ENCODE peak calls at places on chromosomes 6 and 20, in ten cellular contexts. One of them, this sample, is unnamed.
A peak's percentile ranks its signal among the peaks of the same experiment; 100 is the strongest.

GRCh38 chr6:145043926-145044500 is 691.3 kb downstream of the EPM2A start:
- DNase-seq in WTC11: no peak
- DNase-seq in endothelial cell: no peak
- DNase-seq in astrocyte of the spinal cord: no peak
- DNase-seq in CD4-positive, alpha-beta T cell: no peak
- DNase-seq in WERI-Rb-1: no peak
- DNase-seq in tibial artery: no peak
- DNase-seq in fibroblast of the aortic adventitia: no peak
- DNase-seq in PC-3: no peak
- DNase-seq in left ventricle myocardium inferior: no peak
- DNase-seq in this sample: no peak

GRCh38 chr6:165950316-165950715 is 217.3 kb downstream of the TBXT start:
- DNase-seq in PC-3: no peak
- DNase-seq in fibroblast of the aortic adventitia: no peak
- DNase-seq in WTC11: no peak
- DNase-seq in astrocyte of the spinal cord: no peak
- DNase-seq in CD4-positive, alpha-beta T cell: no peak
- DNase-seq in left ventricle myocardium inferior: no peak
- DNase-seq in tibial artery: no peak
- DNase-seq in WERI-Rb-1: no peak
- DNase-seq in endothelial cell: no peak
- DNase-seq in this sample: no peak

GRCh38 chr6:74248966-74249365 is 553.0 kb downstream of the CD109 start:
- DNase-seq in fibroblast of the aortic adventitia: no peak
- DNase-seq in tibial artery: no peak
- DNase-seq in left ventricle myocardium inferior: no peak
- DNase-seq in astrocyte of the spinal cord: no peak
- DNase-seq in WERI-Rb-1: no peak
- DNase-seq in WTC11: no peak
- DNase-seq in endothelial cell: no peak
- DNase-seq in PC-3: peak; percentile 19
- DNase-seq in CD4-positive, alpha-beta T cell: no peak
- DNase-seq in this sample: no peak

GRCh38 chr6:32989375-32989774 is 20.0 kb downstream of the HLA-DOA start:
- DNase-seq in fibroblast of the aortic adventitia: no peak
- DNase-seq in WERI-Rb-1: no peak
- DNase-seq in endothelial cell: no peak
- DNase-seq in astrocyte of the spinal cord: no peak
- DNase-seq in PC-3: peak; percentile 32
- DNase-seq in WTC11: no peak
- DNase-seq in tibial artery: no peak
- DNase-seq in left ventricle myocardium inferior: no peak
- DNase-seq in CD4-positive, alpha-beta T cell: no peak
- DNase-seq in this sample: no peak

GRCh38 chr6:52407467-52407866 is 12.7 kb upstream of the EFHC1 start:
- DNase-seq in left ventricle myocardium inferior: no peak
- DNase-seq in endothelial cell: peak; percentile 22
- DNase-seq in CD4-positive, alpha-beta T cell: no peak
- DNase-seq in tibial artery: no peak
- DNase-seq in PC-3: peak; percentile 79
- DNase-seq in fibroblast of the aortic adventitia: peak; percentile 73
- DNase-seq in WERI-Rb-1: peak; percentile 49
- DNase-seq in WTC11: no peak
- DNase-seq in astrocyte of the spinal cord: peak; percentile 51
- DNase-seq in this sample: no peak

GRCh38 chr6:111949546-111949945 is 76.3 kb upstream of the FYN start:
- DNase-seq in PC-3: no peak
- DNase-seq in WTC11: no peak
- DNase-seq in WERI-Rb-1: no peak
- DNase-seq in endothelial cell: no peak
- DNase-seq in CD4-positive, alpha-beta T cell: no peak
- DNase-seq in fibroblast of the aortic adventitia: no peak
- DNase-seq in tibial artery: no peak
- DNase-seq in left ventricle myocardium inferior: no peak
- DNase-seq in astrocyte of the spinal cord: no peak
- DNase-seq in this sample: no peak

GRCh38 chr20:33407251-33407650 is 5.9 kb upstream of the CDK5RAP1 start:
- DNase-seq in WTC11: no peak
- DNase-seq in CD4-positive, alpha-beta T cell: no peak
- DNase-seq in WERI-Rb-1: no peak
- DNase-seq in left ventricle myocardium inferior: no peak
- DNase-seq in astrocyte of the spinal cord: peak; percentile 42
- DNase-seq in fibroblast of the aortic adventitia: peak; percentile 12
- DNase-seq in PC-3: peak; percentile 20
- DNase-seq in tibial artery: no peak
- DNase-seq in endothelial cell: no peak
- DNase-seq in this sample: no peak

GRCh38 chr6:3796396-3796795 is 44.9 kb upstream of the PXDC1 start:
- DNase-seq in WTC11: no peak
- DNase-seq in CD4-positive, alpha-beta T cell: no peak
- DNase-seq in left ventricle myocardium inferior: peak; percentile 46
- DNase-seq in endothelial cell: peak; percentile 28
- DNase-seq in PC-3: no peak
- DNase-seq in astrocyte of the spinal cord: no peak
- DNase-seq in tibial artery: no peak
- DNase-seq in fibroblast of the aortic adventitia: no peak
- DNase-seq in WERI-Rb-1: no peak
- DNase-seq in this sample: no peak

GRCh38 chr20:53037621-53038020 is 65.5 kb downstream of the TSHZ2 start:
- DNase-seq in fibroblast of the aortic adventitia: no peak
- DNase-seq in endothelial cell: no peak
- DNase-seq in WERI-Rb-1: no peak
- DNase-seq in PC-3: no peak
- DNase-seq in tibial artery: no peak
- DNase-seq in left ventricle myocardium inferior: no peak
- DNase-seq in WTC11: no peak
- DNase-seq in CD4-positive, alpha-beta T cell: no peak
- DNase-seq in astrocyte of the spinal cord: no peak
- DNase-seq in this sample: no peak

GRCh38 chr6:157981395-157982296 is at the start of gene SYNJ2:
- DNase-seq in CD4-positive, alpha-beta T cell: peak; percentile 82
- DNase-seq in endothelial cell: peak; percentile 87
- DNase-seq in tibial artery: peak; percentile 90
- DNase-seq in left ventricle myocardium inferior: peak; percentile 78
- DNase-seq in fibroblast of the aortic adventitia: peak; percentile 66
- DNase-seq in WTC11: peak; percentile 75
- DNase-seq in PC-3: peak; percentile 72
- DNase-seq in astrocyte of the spinal cord: peak; percentile 78
- DNase-seq in WERI-Rb-1: peak; percentile 84
- DNase-seq in this sample: peak; percentile 75

GRCh38 chr20:17343631-17344447 is 117.0 kb downstream of the PCSK2 start:
- DNase-seq in left ventricle myocardium inferior: no peak
- DNase-seq in CD4-positive, alpha-beta T cell: no peak
- DNase-seq in fibroblast of the aortic adventitia: no peak
- DNase-seq in WTC11: no peak
- DNase-seq in PC-3: no peak
- DNase-seq in WERI-Rb-1: peak; percentile 67
- DNase-seq in tibial artery: no peak
- DNase-seq in astrocyte of the spinal cord: no peak
- DNase-seq in endothelial cell: no peak
- DNase-seq in this sample: no peak

GRCh38 chr20:37994512-37994911 is 38.7 kb downstream of the TTI1 start:
- DNase-seq in left ventricle myocardium inferior: no peak
- DNase-seq in fibroblast of the aortic adventitia: no peak
- DNase-seq in endothelial cell: no peak
- DNase-seq in PC-3: peak; percentile 94
- DNase-seq in WTC11: no peak
- DNase-seq in tibial artery: no peak
- DNase-seq in WERI-Rb-1: no peak
- DNase-seq in astrocyte of the spinal cord: peak; percentile 82
- DNase-seq in CD4-positive, alpha-beta T cell: no peak
- DNase-seq in this sample: no peak

GRCh38 chr6:44342489-44342888 is at the start of gene SPATS1:
- DNase-seq in WERI-Rb-1: no peak
- DNase-seq in PC-3: no peak
- DNase-seq in tibial artery: no peak
- DNase-seq in fibroblast of the aortic adventitia: no peak
- DNase-seq in left ventricle myocardium inferior: peak; percentile 26
- DNase-seq in astrocyte of the spinal cord: no peak
- DNase-seq in endothelial cell: peak; percentile 25
- DNase-seq in WTC11: peak; percentile 71
- DNase-seq in CD4-positive, alpha-beta T cell: no peak
- DNase-seq in this sample: no peak

GRCh38 chr20:2038161-2038560 is 44.3 kb upstream of the PDYN start:
- DNase-seq in PC-3: no peak
- DNase-seq in CD4-positive, alpha-beta T cell: no peak
- DNase-seq in WERI-Rb-1: no peak
- DNase-seq in WTC11: no peak
- DNase-seq in fibroblast of the aortic adventitia: no peak
- DNase-seq in endothelial cell: no peak
- DNase-seq in left ventricle myocardium inferior: no peak
- DNase-seq in astrocyte of the spinal cord: no peak
- DNase-seq in tibial artery: no peak
- DNase-seq in this sample: no peak

DNA sequence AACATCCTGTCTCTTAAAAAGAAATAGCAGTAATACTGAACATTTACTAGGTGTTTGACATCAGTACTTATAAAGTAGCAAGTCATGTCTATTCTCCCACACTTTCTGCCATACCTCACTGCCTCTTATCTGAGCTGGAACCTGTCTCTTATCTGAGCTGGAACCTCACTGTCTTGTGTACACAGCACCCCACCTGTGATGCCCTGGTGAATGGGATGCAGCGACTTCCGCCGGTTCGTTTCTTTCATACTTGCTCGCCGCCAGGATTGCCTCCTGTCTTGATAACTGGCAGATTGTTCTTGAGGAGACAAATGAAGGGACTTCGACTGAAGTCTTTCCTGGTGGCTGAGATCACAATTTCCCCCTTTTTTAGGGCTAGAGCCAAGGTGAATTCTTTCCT is 2.9 kb downstream of the DSN1 start:
- DNase-seq in endothelial cell: no peak
- DNase-seq in WERI-Rb-1: no peak
- DNase-seq in tibial artery: peak; percentile 20
- DNase-seq in astrocyte of the spinal cord: no peak
- DNase-seq in fibroblast of the aortic adventitia: no peak
- DNase-seq in PC-3: no peak
- DNase-seq in WTC11: no peak
- DNase-seq in CD4-positive, alpha-beta T cell: no peak
- DNase-seq in left ventricle myocardium inferior: no peak
- DNase-seq in this sample: no peak
- TF ChIP-seq CTCF in endothelial cell: no peak
- TF ChIP-seq CTCF in WERI-Rb-1: no peak
- TF ChIP-seq CTCF in tibial artery: no peak
- TF ChIP-seq CTCF in astrocyte of the spinal cord: no peak
- TF ChIP-seq CTCF in fibroblast of the aortic adventitia: no peak
- TF ChIP-seq CTCF in PC-3: no peak
- TF ChIP-seq CTCF in WTC11: no peak
- TF ChIP-seq CTCF in CD4-positive, alpha-beta T cell: no peak
- TF ChIP-seq CTCF in left ventricle myocardium inferior: no peak
- TF ChIP-seq CTCF in this sample: no peak

DNA sequence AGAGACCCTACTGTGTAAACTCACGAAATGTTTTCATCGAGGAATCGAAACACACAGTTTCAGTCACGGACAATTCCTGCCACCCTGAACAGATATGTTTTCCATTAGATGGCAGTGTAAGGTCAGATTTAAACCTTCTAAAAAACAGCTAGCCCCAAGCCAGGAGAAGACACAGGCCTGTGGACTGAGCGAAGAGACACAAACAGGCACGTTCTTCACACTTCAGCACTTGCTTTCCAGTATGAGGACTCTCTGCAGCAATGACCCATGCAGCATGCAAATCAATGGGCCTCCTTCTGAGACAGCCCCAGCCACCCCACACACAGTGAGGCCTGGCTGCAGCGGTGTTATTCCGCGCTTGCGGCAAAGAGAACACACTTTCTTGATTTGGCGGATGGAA is 31.9 kb downstream of the HUS1B start:
- DNase-seq in WTC11: no peak
- DNase-seq in endothelial cell: no peak
- DNase-seq in CD4-positive, alpha-beta T cell: no peak
- DNase-seq in astrocyte of the spinal cord: peak; percentile 40
- DNase-seq in tibial artery: no peak
- DNase-seq in WERI-Rb-1: no peak
- DNase-seq in left ventricle myocardium inferior: no peak
- DNase-seq in fibroblast of the aortic adventitia: peak; percentile 51
- DNase-seq in PC-3: peak; percentile 9
- DNase-seq in this sample: no peak
- TF ChIP-seq CTCF in WTC11: no peak
- TF ChIP-seq CTCF in endothelial cell: no peak
- TF ChIP-seq CTCF in CD4-positive, alpha-beta T cell: no peak
- TF ChIP-seq CTCF in astrocyte of the spinal cord: peak; percentile 31
- TF ChIP-seq CTCF in tibial artery: no peak
- TF ChIP-seq CTCF in WERI-Rb-1: peak; percentile 22
- TF ChIP-seq CTCF in left ventricle myocardium inferior: peak; percentile 50
- TF ChIP-seq CTCF in fibroblast of the aortic adventitia: peak; percentile 30
- TF ChIP-seq CTCF in PC-3: peak; percentile 39
- TF ChIP-seq CTCF in this sample: no peak

DNA sequence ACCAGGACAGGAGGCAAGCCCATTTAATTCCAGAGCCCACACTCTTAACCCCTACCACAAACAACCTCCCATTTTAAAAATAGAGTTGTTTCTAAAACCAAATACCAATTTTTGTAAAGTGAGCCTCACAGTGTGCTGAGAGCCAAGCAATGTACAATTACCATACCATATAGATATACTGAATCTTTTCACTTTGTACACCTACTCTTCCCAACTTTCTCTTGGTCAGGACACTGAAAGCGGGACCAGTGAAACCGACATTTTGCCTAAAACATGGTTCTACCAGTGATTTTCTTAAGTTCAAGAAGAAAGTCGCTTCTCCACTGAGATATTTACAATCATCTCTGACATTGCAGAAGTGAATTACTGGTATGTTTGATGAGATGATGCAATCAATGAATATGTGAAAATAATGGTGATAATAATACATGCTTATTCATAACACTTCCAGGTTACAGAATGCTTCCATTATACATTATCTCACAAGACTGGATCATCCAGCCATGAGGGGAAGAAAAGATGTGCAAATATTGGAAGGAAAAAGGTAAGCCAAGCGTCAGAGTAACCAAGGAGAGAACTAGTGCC is 74.1 kb downstream of the HIVEP2 start:
- DNase-seq in PC-3: no peak
- DNase-seq in CD4-positive, alpha-beta T cell: no peak
- DNase-seq in WERI-Rb-1: no peak
- DNase-seq in endothelial cell: no peak
- DNase-seq in fibroblast of the aortic adventitia: peak; percentile 15
- DNase-seq in tibial artery: no peak
- DNase-seq in WTC11: no peak
- DNase-seq in left ventricle myocardium inferior: no peak
- DNase-seq in astrocyte of the spinal cord: no peak
- DNase-seq in this sample: no peak
- TF ChIP-seq CTCF in PC-3: no peak
- TF ChIP-seq CTCF in CD4-positive, alpha-beta T cell: no peak
- TF ChIP-seq CTCF in WERI-Rb-1: no peak
- TF ChIP-seq CTCF in endothelial cell: no peak
- TF ChIP-seq CTCF in fibroblast of the aortic adventitia: no peak
- TF ChIP-seq CTCF in tibial artery: no peak
- TF ChIP-seq CTCF in WTC11: no peak
- TF ChIP-seq CTCF in left ventricle myocardium inferior: no peak
- TF ChIP-seq CTCF in astrocyte of the spinal cord: no peak
- TF ChIP-seq CTCF in this sample: no peak

DNA sequence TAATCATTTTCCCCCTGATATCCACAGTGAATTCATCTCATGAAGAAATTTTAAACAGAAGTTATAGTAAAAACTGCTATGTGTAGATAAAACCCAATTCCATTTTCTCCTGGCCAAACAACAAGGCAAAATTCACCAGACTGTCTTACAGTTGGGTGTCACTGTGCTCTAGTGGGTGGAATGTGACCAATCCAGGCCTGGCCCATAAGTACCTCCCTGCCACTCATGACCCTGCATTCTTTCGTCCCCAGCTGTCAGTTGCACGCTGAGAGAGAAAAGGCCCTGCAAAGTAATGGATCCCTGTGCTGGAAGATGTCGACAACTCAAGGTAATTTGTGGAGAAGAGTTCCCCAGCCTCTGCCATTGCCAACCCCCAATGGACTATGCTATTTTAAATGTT is 92.7 kb upstream of the NRSN1 start:
- DNase-seq in astrocyte of the spinal cord: no peak
- DNase-seq in WERI-Rb-1: no peak
- DNase-seq in fibroblast of the aortic adventitia: no peak
- DNase-seq in left ventricle myocardium inferior: no peak
- DNase-seq in CD4-positive, alpha-beta T cell: no peak
- DNase-seq in endothelial cell: no peak
- DNase-seq in PC-3: no peak
- DNase-seq in tibial artery: no peak
- DNase-seq in WTC11: no peak
- DNase-seq in this sample: no peak
- TF ChIP-seq CTCF in astrocyte of the spinal cord: no peak
- TF ChIP-seq CTCF in WERI-Rb-1: no peak
- TF ChIP-seq CTCF in fibroblast of the aortic adventitia: no peak
- TF ChIP-seq CTCF in left ventricle myocardium inferior: no peak
- TF ChIP-seq CTCF in CD4-positive, alpha-beta T cell: no peak
- TF ChIP-seq CTCF in endothelial cell: no peak
- TF ChIP-seq CTCF in PC-3: no peak
- TF ChIP-seq CTCF in tibial artery: no peak
- TF ChIP-seq CTCF in WTC11: no peak
- TF ChIP-seq CTCF in this sample: no peak

This sample was measured in mesothelial cell of epicardium.